ENCODE peak calls at places on chromosomes 16 and 17, in ten cellular contexts. D is lower leg skin, P is sigmoid colon, U is spleen, V is A549, B is upper lobe of left lung, Z is HCT116, M is prostate gland, O is adrenal gland, T is uterus. X is an unnamed sample.

GRCh38 chr17:68182940-68183551 is 64.8 kb upstream of the AMZ2 start:
- DNase-seq in U (peak; percentile 87), V (no peak), O (no peak), B (no peak), D (peak; percentile 66), Z (peak; percentile 78), P (no peak), T (no peak), M (no peak), X (no peak)

GRCh38 chr16:12314786-12315185 is 338.3 kb downstream of the SNX29 start:
- DNase-seq in B (no peak), V (no peak), Z (no peak), D (no peak), P (no peak), T (no peak), M (no peak), O (no peak), U (no peak), X (no peak)

GRCh38 chr17:945672-946071 is 33.9 kb downstream of the NXN start:
- DNase-seq in P (no peak), U (no peak), D (no peak), Z (no peak), M (no peak), O (no peak), V (no peak), T (no peak), B (no peak), X (no peak)

GRCh38 chr17:258045-258734 is 76.7 kb upstream of the DOC2B start:
- DNase-seq in P (peak; percentile 46), M (no peak), U (peak; percentile 40), Z (no peak), D (peak; percentile 70), O (no peak), B (peak; percentile 12), T (peak; percentile 13), V (no peak), X (no peak)

GRCh38 chr16:27660507-27660906 is 110.6 kb downstream of the KATNIP start:
- DNase-seq in Z (no peak), M (no peak), O (no peak), V (no peak), T (no peak), P (no peak), B (no peak), D (no peak), U (no peak), X (no peak)

GRCh38 chr17:71987634-71988033 is 133.2 kb upstream of the SOX9 start:
- DNase-seq in U (no peak), T (no peak), P (no peak), D (no peak), Z (no peak), M (no peak), O (no peak), B (no peak), V (no peak), X (no peak)

GRCh38 chr17:58006563-58006923 is 503 bp downstream of the SRSF1 start:
- DNase-seq in U (peak; percentile 89), P (peak; percentile 89), M (peak; percentile 81), B (peak; percentile 85), T (peak; percentile 76), Z (peak; percentile 49), O (peak; percentile 90), D (peak; percentile 95), V (peak; percentile 59), X (no peak)

GRCh38 chr17:60095381-60095780 is 16.7 kb upstream of the HEATR6 start:
- DNase-seq in P (no peak), U (no peak), Z (no peak), V (no peak), B (no peak), M (no peak), O (no peak), D (no peak), T (no peak), X (no peak)

GRCh38 chr17:56727876-56728617 is 105.7 kb downstream of the C17orf67 start:
- DNase-seq in V (no peak), M (no peak), P (no peak), Z (no peak), U (no peak), T (no peak), O (no peak), B (no peak), D (no peak), X (peak; percentile 22)

GRCh38 chr17:59844884-59845594 is 47.7 kb downstream of the TUBD1 start:
- DNase-seq in B (peak; percentile 20), V (no peak), O (no peak), M (no peak), D (peak; percentile 64), P (peak; percentile 47), T (no peak), U (no peak), Z (no peak), X (no peak)

DNA sequence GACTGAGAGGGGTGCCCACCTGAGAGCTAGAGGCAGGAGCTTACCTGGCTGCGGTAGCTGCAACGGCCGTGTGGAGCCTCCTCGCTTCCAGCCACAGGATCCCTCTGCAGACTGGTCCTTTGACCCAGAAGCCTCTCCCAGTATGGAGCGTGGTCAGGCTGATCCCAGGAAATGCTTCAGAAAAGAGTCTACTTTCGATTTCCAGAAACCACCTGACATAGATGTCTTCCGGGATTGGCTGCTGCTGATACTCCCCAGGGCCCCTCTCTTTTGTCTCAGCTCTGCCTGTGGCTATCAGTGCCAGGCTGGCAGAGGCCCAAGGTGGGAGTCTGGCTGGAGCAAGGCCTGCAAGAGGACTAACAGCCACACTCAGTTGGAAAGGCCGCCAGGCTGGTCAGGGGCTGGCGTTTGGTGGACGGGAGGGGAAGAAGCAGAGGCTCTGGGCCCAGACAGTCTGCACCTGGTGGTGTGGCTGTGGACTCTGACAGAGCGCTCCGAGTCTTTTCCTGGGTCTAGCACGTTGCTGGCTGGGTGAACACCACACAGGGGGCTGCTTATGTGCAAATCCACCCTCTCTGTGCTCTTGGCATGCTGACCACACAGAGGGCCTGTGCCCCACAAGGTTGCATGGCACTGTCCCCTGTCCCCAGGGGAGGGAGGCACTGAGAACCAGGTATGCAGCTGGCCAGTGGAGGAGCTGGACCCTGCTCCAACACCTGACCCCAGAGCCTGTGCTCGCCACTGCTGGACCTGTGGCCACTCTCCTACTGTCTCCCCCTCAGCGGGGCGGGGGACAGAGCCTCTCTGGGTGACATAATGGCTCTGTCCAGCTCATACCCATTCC is at the start of gene LGALS3BP:
- DNase-seq in B (peak; percentile 71), Z (peak; percentile 70), O (peak; percentile 92), V (peak; percentile 85), P (peak; percentile 90), D (no peak), M (peak; percentile 53), U (no peak), T (peak; percentile 86), X (peak; percentile 87)
- TF ChIP-seq POLR2A in B (peak; percentile 48), Z (peak; percentile 86), O (peak; percentile 89), V (no peak), P (no peak), D (no peak), M (peak; percentile 37), U (no peak), T (peak; percentile 43), X (peak; percentile 86)

GRCh38 chr16:2204727-2205103 is 539 bp upstream of the MLST8 start:
- DNase-seq in D (no peak), B (no peak), U (no peak), O (no peak), V (no peak), M (no peak), P (no peak), T (no peak), Z (no peak), X (no peak)

GRCh38 chr16:2206780-2207433 is 1.7 kb downstream of the MLST8 start:
- DNase-seq in O (no peak), Z (no peak), D (no peak), B (no peak), U (no peak), T (no peak), P (no peak), V (no peak), M (no peak), X (no peak)

GRCh38 chr16:2206420-2206779 is 1.1 kb downstream of the MLST8 start:
- DNase-seq in D (no peak), B (no peak), T (no peak), Z (no peak), U (no peak), O (no peak), M (no peak), P (no peak), V (no peak), X (no peak)

GRCh38 chr16:2205967-2206313 is 686 bp downstream of the MLST8 start:
- DNase-seq in P (no peak), Z (no peak), O (no peak), T (no peak), U (peak; percentile 91), M (no peak), B (no peak), V (no peak), D (no peak), X (no peak)

DNA sequence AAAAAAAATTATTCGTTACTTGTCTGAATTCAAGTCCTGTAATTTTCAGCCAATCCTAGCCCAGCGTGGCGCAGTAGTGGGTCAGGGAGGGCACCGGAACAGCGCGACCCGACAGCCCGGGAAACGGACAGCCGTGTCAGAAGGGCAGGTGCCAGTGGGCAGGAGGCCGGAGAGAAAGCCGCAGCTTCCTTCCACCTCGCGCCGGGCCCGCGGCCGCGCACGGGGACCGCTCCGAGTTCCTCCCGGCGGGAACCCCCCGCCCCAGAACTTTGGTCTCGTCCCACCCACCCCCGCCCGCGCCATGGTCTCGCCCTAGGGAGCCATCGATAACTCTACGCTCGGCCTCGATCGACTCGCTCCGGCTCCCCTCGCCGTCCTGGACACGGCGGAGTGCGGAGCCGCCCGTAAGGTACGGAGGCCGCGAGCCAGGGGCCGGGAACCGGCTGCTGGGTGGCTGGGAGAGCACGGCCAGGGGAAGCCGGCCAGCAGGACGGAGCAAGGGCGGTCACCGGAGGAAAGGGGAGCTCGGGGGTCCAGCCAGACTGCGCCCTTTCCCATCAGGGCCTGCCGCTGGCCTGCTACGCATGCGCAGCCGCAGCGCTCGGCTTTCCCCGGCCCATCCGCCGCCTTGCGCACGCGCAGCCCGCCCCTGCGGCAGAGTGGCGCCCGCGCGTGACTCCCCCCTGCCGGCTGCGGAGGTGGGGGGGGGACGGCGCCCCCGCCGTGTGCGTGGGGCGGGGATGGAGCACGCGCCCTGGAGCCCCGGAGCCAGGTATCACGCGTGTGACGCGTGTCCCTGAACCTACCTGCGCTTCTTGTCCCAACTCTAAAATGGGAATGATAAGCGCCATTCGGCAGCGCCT is at the start of gene MLST8:
- DNase-seq in O (peak; percentile 88), M (peak; percentile 74), V (peak; percentile 90), T (peak; percentile 82), B (peak; percentile 88), Z (peak; percentile 78), D (peak; percentile 96), P (peak; percentile 94), U (peak; percentile 97), X (peak; percentile 99)
- TF ChIP-seq POLR2A in O (peak; percentile 83), M (peak; percentile 66), V (peak; percentile 65), T (peak; percentile 42), B (peak; percentile 89), Z (peak; percentile 43), D (no peak), P (peak; percentile 71), U (peak; percentile 61), X (peak; percentile 52)

GRCh38 chr17:80991645-80992076 is at the start of gene CHMP6:
- DNase-seq in V (peak; percentile 85), D (peak; percentile 93), B (peak; percentile 71), Z (peak; percentile 76), U (peak; percentile 94), T (peak; percentile 72), O (peak; percentile 80), M (peak; percentile 61), P (peak; percentile 87), X (peak; percentile 78)
- TF ChIP-seq POLR2A in V (peak; percentile 29), D (no peak), B (peak; percentile 59), Z (peak; percentile 31), U (no peak), T (peak; percentile 44), O (peak; percentile 26), M (no peak), P (no peak), X (peak; percentile 47)

GRCh38 chr17:82061047-82061925 is 4.3 kb downstream of the DUS1L start:
- DNase-seq in T (no peak), Z (no peak), V (no peak), M (peak; percentile 49), D (no peak), B (no peak), O (no peak), U (peak; percentile 73), P (no peak), X (no peak)
- TF ChIP-seq POLR2A in T (no peak), Z (no peak), V (no peak), M (no peak), D (no peak), B (no peak), O (no peak), U (no peak), P (no peak), X (no peak)